ENCODE peak calls at places on chromosomes 3 and 15, in seven cellular contexts. R is stomach, D is sigmoid colon, O is SK-N-SH, U is breast epithelium, B is K562, M is HCT116. I is an unnamed sample. For H3K36me3 and H3K4me1, the result is how much of the 10 kb centered on the place peaks cover.

GRCh38 chr3:149999421-149999820 is 28.7 kb upstream of the PFN2 start:
- DNase-seq in R (no peak), D (no peak), O (no peak), U (no peak), B (no peak), M (no peak), I (no peak)

GRCh38 chr3:181210275-181210674 is 220.7 kb upstream of the DNAJC19 start:
- DNase-seq in R (no peak), D (no peak), O (peak), U (no peak), B (no peak), M (peak), I (no peak)

GRCh38 chr3:192831801-192832347 is 85.8 kb downstream of the MB21D2 start:
- DNase-seq in R (no peak), D (no peak), O (no peak), U (no peak), B (no peak), M (no peak), I (no peak)

GRCh38 chr15:74626336-74626735 is 10.7 kb downstream of the CLK3 start:
- DNase-seq in R (no peak), D (no peak), O (no peak), U (no peak), B (no peak), M (no peak), I (no peak)

GRCh38 chr3:108662141-108662738 is 72.7 kb downstream of the DZIP3 start:
- DNase-seq in R (no peak), D (no peak), O (peak), U (no peak), B (peak), M (peak), I (peak)

GRCh38 chr3:172701758-172702157 is 9.1 kb downstream of the NCEH1 start:
- DNase-seq in R (no peak), D (no peak), O (no peak), U (no peak), B (no peak), M (no peak), I (no peak)

GRCh38 chr15:51334011-51334426 is 4.4 kb downstream of the CYP19A1 start:
- DNase-seq in R (no peak), D (no peak), O (no peak), U (no peak), B (no peak), M (no peak), I (no peak)

GRCh38 chr3:32280262-32280910 is 41.9 kb downstream of the CMTM8 start:
- DNase-seq in R (no peak), D (no peak), O (no peak), U (no peak), B (no peak), M (peak), I (no peak)

GRCh38 chr3:189739396-189739795 is 108.2 kb downstream of the TP63 start:
- DNase-seq in R (no peak), D (no peak), O (no peak), U (no peak), B (no peak), M (no peak), I (no peak)

GRCh38 chr3:183968846-183969245 is 48.8 kb downstream of the ABCC5 start:
- DNase-seq in R (no peak), D (no peak), O (no peak), U (no peak), B (no peak), M (no peak), I (no peak)

GRCh38 chr3:165211749-165212148 is 15.6 kb upstream of the SLITRK3 start:
- DNase-seq in R (no peak), D (no peak), O (no peak), U (no peak), B (no peak), M (no peak), I (no peak)

GRCh38 chr3:136955813-136956212 is 2.0 kb upstream of the IL20RB start:
- DNase-seq in R (no peak), D (no peak), O (no peak), U (no peak), B (no peak), M (peak), I (no peak)

GRCh38 chr15:90671216-90671615 is 45.9 kb upstream of the BLM start:
- DNase-seq in R (no peak), D (no peak), O (no peak), U (no peak), B (no peak), M (no peak), I (no peak)

GRCh38 chr15:55234800-55235104 is 38.0 kb upstream of the RSL24D1 start:
- DNase-seq in R (no peak), D (no peak), O (no peak), U (no peak), B (no peak), M (no peak), I (no peak)

GRCh38 chr3:62248831-62249776 is 124.2 kb downstream of the FEZF2 start:
- DNase-seq in R (no peak), D (no peak), O (no peak), U (no peak), B (no peak), M (no peak), I (no peak)

GRCh38 chr3:191753186-191753585 is 292.2 kb downstream of the PYDC2 start:
- DNase-seq in R (no peak), D (no peak), O (no peak), U (no peak), B (no peak), M (no peak), I (no peak)

DNA sequence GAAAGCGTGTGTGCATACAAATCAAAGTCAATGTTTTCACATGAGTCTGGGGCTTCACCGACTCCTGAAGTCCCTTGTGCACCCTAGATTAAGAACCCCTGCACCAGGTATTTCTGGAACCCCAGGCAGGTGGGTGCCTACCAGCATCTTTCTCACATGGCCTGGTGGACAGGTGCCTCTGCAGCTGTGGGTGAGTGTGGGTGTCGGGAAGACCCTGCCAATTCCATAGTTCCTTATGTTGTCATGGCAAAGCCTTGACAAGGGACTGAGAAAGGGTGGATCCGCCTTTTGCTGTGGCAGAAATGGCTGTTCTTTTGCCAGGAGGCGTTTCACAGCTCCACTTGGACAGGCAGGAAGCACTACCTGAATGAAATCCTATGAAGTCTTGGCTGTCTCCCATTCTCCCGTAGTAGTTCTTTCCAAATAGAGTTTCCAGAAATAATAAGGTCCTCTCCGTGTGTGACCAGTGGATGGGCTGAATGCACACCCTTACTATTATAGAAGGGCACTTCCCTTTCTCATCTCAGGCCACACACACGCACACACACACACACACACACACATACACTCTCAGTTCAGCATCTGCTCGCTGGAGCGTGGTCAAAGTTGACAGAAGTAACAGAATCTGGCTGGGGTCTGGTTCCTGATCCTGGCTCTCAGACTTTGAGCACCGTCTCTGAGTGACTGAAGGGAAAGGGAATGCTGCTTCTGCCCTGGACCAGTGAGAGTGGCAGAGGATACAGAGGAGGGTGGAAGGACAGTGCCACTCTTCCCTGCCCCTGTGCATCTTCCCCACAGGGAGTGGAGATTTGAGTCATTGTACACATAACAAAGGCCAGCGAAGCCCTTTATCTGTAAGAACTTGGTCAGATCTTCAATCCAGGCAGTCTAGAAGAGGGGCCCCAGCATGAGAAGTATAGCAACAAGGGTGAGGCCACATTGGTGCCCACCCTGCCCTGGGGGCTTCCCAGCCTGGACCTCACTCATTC is 38.7 kb downstream of the PDIA5 start:
- DNase-seq in R (no peak), D (no peak), O (no peak), U (no peak), B (no peak), M (no peak), I (no peak)
- H3K36me3 ChIP-seq in R (half or more), D (half or more), O (half or more), U (under half), B (half or more), M (half or more), I (under half)

GRCh38 chr3:44042772-44043171 is 198.9 kb upstream of the TOPAZ1 start:
- DNase-seq in R (no peak), D (no peak), O (no peak), U (no peak), B (no peak), M (no peak), I (no peak)
- H3K4me1 ChIP-seq in R (under half), D (under half), O (under half), U (under half), B (under half), M (under half), I (under half)

DNA sequence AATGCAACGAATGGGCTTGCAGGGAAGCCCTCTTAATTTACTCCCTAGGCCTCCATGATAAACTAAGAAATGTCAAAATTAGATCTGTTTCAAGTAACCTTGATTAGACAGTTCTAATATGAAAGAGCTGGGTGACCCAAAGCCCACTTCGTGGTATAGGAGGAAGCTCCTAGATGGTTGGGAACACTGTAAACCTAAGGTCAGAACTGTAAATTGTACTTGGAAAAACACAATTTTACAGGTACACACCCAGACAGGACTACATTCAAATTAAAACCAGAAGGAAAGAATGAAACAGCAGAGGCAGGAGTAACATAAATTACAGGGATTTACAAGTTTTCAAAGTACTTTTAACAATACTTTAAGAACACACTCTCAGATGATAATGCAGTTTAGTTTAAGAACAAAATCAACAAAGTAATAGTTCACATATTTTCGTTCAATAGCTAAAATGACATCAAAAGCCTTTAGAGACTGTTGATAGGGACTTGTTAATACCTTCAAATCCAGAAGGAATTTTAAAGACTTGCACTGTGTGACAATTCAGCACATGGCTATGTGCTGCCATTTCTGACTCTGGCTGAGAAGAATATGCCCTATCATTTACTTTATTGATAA is 18.4 kb downstream of the ISL2 start:
- DNase-seq in R (no peak), D (no peak), O (no peak), U (no peak), B (no peak), M (no peak), I (no peak)
- TF ChIP-seq POLR2AphosphoS5 in R (no peak), D (no peak), O (no peak), U (no peak), B (no peak), M (no peak), I (no peak)

DNA sequence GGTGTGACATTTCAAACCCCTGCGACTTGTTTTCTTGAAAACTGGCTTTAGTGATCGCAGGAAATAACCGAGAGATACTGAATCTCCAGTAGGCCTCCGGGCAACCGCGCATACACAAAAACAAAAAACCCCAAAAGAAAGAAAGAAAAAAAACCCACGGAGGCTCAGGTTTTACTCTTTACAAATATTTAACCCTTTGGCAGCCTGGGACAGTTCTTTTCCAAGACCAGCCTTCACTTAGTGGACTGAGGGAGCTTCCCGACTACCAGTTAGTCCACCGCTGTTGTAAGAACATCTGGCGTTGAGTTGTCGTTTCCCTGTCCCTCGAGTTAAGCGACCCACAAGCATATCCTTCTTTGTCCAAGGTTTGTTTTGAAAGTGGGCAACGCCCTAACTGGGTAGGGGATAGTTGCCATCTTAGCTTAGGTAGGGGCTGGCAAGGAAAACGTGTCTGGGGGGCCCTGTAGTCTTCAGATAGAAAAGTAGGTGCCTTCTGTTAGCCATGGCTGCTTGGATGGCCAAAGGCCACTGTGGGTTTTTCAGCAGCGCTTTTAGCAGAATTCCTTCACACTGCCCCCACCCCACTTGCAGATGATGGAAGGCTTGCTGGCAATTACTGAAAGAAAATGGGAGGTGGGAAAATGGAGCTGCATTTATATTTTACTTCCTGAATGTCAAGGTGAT is 6.9 kb downstream of the ISL2 start:
- DNase-seq in R (no peak), D (no peak), O (no peak), U (no peak), B (no peak), M (no peak), I (no peak)
- H3K36me3 ChIP-seq in R (under half), D (under half), O (under half), U (under half), B (half or more), M (under half), I (under half)

GRCh38 chr3:126269360-126269759 is 87.8 kb downstream of the KLF15 start:
- DNase-seq in R (no peak), D (peak), O (no peak), U (no peak), B (peak), M (no peak), I (no peak)
- H3K4me1 ChIP-seq in R (under half), D (under half), O (under half), U (under half), B (under half), M (under half), I (under half)

DNA sequence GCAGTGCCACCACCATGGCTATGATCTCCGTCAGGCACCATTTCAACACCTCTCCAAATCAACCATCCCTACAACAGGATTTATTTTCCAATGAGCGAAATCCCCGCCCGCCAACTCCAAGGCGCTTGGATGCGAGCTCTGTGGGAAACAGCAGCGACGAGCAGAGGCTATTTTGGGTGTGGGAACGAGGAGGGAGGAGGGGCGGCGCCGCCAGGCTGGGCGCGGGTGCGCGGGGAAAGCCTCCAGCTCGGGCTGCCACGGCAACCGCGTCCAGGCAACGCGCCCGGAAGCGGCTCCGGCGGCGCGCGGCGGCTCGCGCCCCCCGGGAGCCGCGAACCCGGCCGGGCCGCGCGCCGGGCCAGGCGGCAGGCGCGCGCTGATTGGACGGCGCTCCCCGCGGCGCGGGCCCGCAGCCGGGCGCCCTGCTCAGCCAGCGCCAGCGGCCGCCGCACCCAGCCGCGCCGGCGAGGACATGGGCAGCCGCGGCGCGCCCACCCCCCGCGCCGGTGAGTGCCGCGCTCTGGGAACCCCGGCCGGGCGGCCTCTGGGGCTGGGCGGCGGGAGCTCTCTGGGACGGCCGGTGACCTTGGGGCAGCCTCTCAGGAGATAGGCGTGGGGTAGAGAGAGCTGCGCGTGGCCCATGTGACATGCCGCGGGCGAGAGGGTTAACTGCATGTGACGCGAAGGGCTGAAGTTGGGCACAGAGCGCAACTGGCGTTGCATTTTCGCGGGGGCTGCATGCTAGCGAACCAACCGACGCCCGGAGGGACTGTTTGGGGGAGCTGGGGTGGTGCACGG is at the start of gene FAM81A:
- DNase-seq in R (peak), D (peak), O (peak), U (peak), B (peak), M (peak), I (peak)
- TF ChIP-seq POLR2AphosphoS5 in R (no peak), D (no peak), O (no peak), U (no peak), B (no peak), M (peak), I (peak)

GRCh38 chr3:131009698-131010097 is 16.9 kb downstream of the ASTE1 start:
- DNase-seq in R (no peak), D (no peak), O (no peak), U (no peak), B (no peak), M (no peak), I (no peak)
- H3K36me3 ChIP-seq in R (half or more), D (half or more), O (half or more), U (under half), B (under half), M (under half), I (under half)